ENCODE peak calls at places on chromosome 5, in four cellular contexts. H is BE2C, X is GM06990, M is GM12865. Q is an unnamed sample.

GRCh38 chr5:141547488-141547887 is 58.6 kb downstream of the PCDHGC5 start:
- DNase-seq in M (no peak), H (no peak), X (no peak), Q (no peak)

GRCh38 chr5:164898705-164899104 is 1393.3 kb downstream of the MAT2B start:
- DNase-seq in X (no peak), H (no peak), M (no peak), Q (no peak)

GRCh38 chr5:16178745-16179372 is 732 bp downstream of the MARCHF11 start:
- DNase-seq in H (peak), M (peak), X (peak), Q (no peak)

GRCh38 chr5:157509587-157509986 is 49.6 kb downstream of the NIPAL4 start:
- DNase-seq in M (peak), X (no peak), H (no peak), Q (no peak)

GRCh38 chr5:172443441-172444109 is 10.8 kb downstream of the SH3PXD2B start:
- DNase-seq in M (no peak), X (no peak), H (peak), Q (no peak)

GRCh38 chr5:135718151-135718550 is 116.3 kb upstream of the SLC25A48 start:
- DNase-seq in H (no peak), X (no peak), M (no peak), Q (no peak)

GRCh38 chr5:126936775-126937418 is 93.5 kb downstream of the MARCHF3 start:
- DNase-seq in X (no peak), M (no peak), H (no peak), Q (no peak)

GRCh38 chr5:115179959-115180709 is 10.4 kb upstream of the TRIM36 start:
- DNase-seq in H (peak), M (peak), X (peak), Q (no peak)

GRCh38 chr5:180675036-180675635 is 25.7 kb upstream of the FLT4 start:
- DNase-seq in X (no peak), M (no peak), H (no peak), Q (no peak)

GRCh38 chr5:116448869-116449453 is 125.7 kb downstream of the SEMA6A start:
- DNase-seq in M (no peak), H (no peak), X (no peak), Q (no peak)

GRCh38 chr5:107502711-107503110 is 168.0 kb downstream of the EFNA5 start:
- DNase-seq in H (peak), X (no peak), M (no peak), Q (no peak)

GRCh38 chr5:38448553-38449350 is 107.7 kb downstream of the LIFR start:
- DNase-seq in H (no peak), X (no peak), M (no peak), Q (no peak)

GRCh38 chr5:174727794-174728662 is 3.6 kb downstream of the MSX2 start:
- DNase-seq in M (no peak), H (no peak), X (no peak), Q (no peak)

GRCh38 chr5:31066655-31067328 is 126.7 kb upstream of the CDH6 start:
- DNase-seq in M (no peak), H (no peak), X (no peak), Q (no peak)

GRCh38 chr5:157159209-157159751 is 6.8 kb downstream of the GARIN3 start:
- DNase-seq in H (no peak), M (no peak), X (no peak), Q (no peak)

GRCh38 chr5:78509884-78510769 is 138.4 kb downstream of the LHFPL2 start:
- DNase-seq in X (peak), H (peak), M (peak), Q (no peak)

GRCh38 chr5:155772009-155772662 is 554.8 kb upstream of the SGCD start:
- DNase-seq in H (no peak), X (no peak), M (no peak), Q (no peak)

GRCh38 chr5:154411338-154411737 is 34.5 kb upstream of the SAP30L start:
- DNase-seq in H (no peak), X (no peak), M (no peak), Q (no peak)

GRCh38 chr5:135468086-135468485 is 15.9 kb upstream of the TIFAB start:
- DNase-seq in H (no peak), X (no peak), M (no peak), Q (no peak)

GRCh38 chr5:160470437-160471341 is 49.0 kb downstream of the PTTG1 start:
- DNase-seq in H (no peak), X (no peak), M (peak), Q (no peak)

GRCh38 chr5:77563475-77563874 is 71.4 kb upstream of the WDR41 start:
- DNase-seq in H (peak), M (no peak), X (no peak), Q (no peak)

GRCh38 chr5:142601432-142601831 is 84.5 kb downstream of the FGF1 start:
- DNase-seq in H (peak), M (no peak), X (no peak), Q (no peak)

GRCh38 chr5:79074641-79075040 is 5.1 kb downstream of the BHMT2 start:
- DNase-seq in M (no peak), H (no peak), X (no peak), Q (no peak)

GRCh38 chr5:114362977-114363721 is 1.3 kb downstream of the KCNN2 start:
- DNase-seq in X (peak), H (no peak), M (no peak), Q (no peak)

GRCh38 chr5:14006823-14007510 is 62.5 kb upstream of the DNAH5 start:
- DNase-seq in X (no peak), H (no peak), M (no peak), Q (no peak)

GRCh38 chr5:38719916-38720315 is 125.9 kb upstream of the OSMR start:
- DNase-seq in H (no peak), M (no peak), X (no peak), Q (no peak)

GRCh38 chr5:50853151-50853550 is 186.7 kb downstream of the PARP8 start:
- DNase-seq in X (peak), H (no peak), M (peak), Q (peak)

GRCh38 chr5:158801286-158801685 is 298.4 kb downstream of the EBF1 start:
- DNase-seq in M (no peak), X (no peak), H (no peak), Q (no peak)

GRCh38 chr5:100518377-100518776 is 16.8 kb upstream of the FAM174A start:
- DNase-seq in M (no peak), H (no peak), X (no peak), Q (no peak)
- TF ChIP-seq CTCF in M (no peak), H (no peak), X (no peak), Q (no peak)

GRCh38 chr5:178120661-178121357 is 7.5 kb downstream of the N4BP3 start:
- DNase-seq in X (peak), H (peak), M (peak), Q (peak)
- H3K4me3 ChIP-seq in X (no peak), H (peak), M (no peak), Q (no peak)

DNA sequence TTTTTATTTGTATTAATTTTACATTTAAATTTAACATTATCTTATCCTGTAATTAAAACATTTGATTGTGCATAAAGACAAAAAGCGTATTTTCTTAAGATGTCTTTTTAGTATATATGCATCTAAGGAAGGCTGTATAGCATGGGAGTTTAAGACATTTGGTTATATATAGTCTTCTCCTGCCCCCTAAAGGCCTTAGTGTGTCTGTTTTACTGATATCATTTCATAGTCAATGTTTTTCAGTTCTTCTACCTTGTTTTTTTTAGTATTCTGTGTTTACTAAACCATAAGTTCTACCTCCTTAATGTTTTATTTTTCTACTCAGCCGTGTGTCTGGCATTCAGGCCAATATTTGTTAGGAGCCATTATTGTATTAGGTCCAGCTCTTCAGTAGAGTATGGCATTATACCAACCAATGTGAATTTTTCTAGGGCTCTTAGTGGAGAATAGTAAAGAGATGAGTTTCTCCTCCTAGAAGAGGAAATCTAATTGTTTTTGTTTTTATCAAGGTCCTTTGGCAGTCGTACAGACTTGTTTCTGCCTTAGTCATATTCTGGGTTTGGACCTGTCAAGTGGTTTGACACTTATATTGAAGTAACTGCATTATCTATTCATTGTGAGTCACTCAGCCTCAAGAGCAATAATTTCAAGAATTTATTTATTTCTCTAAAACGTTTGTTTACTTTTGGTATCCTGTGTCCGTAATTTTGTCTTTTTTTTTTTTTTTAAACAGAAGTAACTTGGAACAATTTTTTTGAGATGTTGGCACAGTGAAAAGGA is 74.8 kb downstream of the SLF1 start:
- DNase-seq in M (peak), X (peak), H (no peak), Q (no peak)
- TF ChIP-seq CTCF in M (peak), X (peak), H (peak), Q (peak)

GRCh38 chr5:132102944-132103343 is 29.4 kb downstream of the CSF2 start:
- DNase-seq in X (no peak), H (no peak), M (peak), Q (no peak)
- H3K4me3 ChIP-seq in X (no peak), H (no peak), M (peak), Q (no peak)

GRCh38 chr5:891837-892389 is 688 bp downstream of the BRD9 start:
- DNase-seq in H (no peak), M (peak), X (no peak), Q (no peak)

GRCh38 chr5:891117-891836 is 1.3 kb downstream of the BRD9 start:
- DNase-seq in M (no peak), X (no peak), H (peak), Q (no peak)

GRCh38 chr5:893711-894110 is 1.0 kb downstream of the TRIP13 start:
- DNase-seq in M (no peak), H (no peak), X (no peak), Q (no peak)

GRCh38 chr5:893137-893506 is 438 bp downstream of the TRIP13 start:
- DNase-seq in M (no peak), H (no peak), X (no peak), Q (no peak)

DNA sequence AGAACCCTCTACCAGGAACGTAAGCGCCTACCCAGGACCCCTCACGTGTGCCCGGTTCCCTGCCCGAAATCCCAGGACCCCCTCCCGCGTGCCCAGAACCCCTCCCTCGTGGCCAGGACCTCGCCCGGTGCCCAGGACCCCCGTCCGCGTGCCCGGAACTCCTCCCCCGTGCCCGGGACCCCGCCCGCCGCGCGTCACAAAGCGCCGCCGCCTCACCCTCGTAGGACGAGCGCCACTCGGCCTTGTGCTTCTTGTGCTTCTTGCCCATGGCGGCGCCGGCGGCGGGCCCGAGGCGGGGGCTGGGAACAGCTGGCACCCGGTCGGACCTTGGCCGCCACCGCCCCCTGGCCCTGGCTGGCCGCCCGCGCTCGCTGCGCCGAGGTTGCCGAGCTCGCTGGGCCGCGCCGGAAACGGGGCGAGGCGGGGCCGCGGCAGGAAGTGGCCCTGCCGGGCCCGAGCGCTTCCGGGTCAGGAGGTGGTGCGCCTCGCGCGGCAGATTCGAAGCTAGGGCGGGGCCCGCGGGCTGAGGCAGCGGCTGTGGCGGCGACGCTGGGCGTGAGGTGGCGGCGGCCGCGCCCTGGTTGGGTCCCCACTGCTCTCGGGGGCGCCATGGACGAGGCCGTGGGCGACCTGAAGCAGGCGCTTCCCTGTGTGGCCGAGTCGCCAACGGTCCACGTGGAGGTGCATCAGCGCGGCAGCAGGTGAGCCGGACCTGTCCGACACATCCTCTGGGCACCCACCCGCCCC is at the start of the genes BRD9 and TRIP13:
- DNase-seq in M (peak), H (peak), X (peak), Q (no peak)
- TF ChIP-seq CTCF in M (no peak), H (no peak), X (no peak), Q (no peak)

Q was measured in GM12864.